ENCODE peak calls at places on chromosomes 5 and 9, in eight cellular contexts. One of them, this sample, is unnamed.

GRCh38 chr5:125244531-125244930 is 498.1 kb upstream of the ZNF608 start:
- DNase-seq in sigmoid colon: no peak
- DNase-seq in BE2C: no peak
- DNase-seq in epithelial cell of esophagus: no peak
- DNase-seq in SJCRH30: no peak
- DNase-seq in left ventricle myocardium inferior: no peak
- DNase-seq in GM06990: no peak
- DNase-seq in psoas muscle: no peak
- DNase-seq in this sample: no peak

GRCh38 chr5:139660916-139661814 is 13.0 kb downstream of the CXXC5 start:
- DNase-seq in sigmoid colon: peak; percentile 97
- DNase-seq in BE2C: peak; percentile 92
- DNase-seq in epithelial cell of esophagus: peak; percentile 96
- DNase-seq in SJCRH30: peak; percentile 91
- DNase-seq in left ventricle myocardium inferior: peak; percentile 82
- DNase-seq in GM06990: peak; percentile 81
- DNase-seq in psoas muscle: peak; percentile 94
- DNase-seq in this sample: peak; percentile 92

GRCh38 chr9:13351768-13352386 is 72.4 kb upstream of the MPDZ start:
- DNase-seq in sigmoid colon: no peak
- DNase-seq in BE2C: peak; percentile 19
- DNase-seq in epithelial cell of esophagus: peak; percentile 65
- DNase-seq in SJCRH30: peak; percentile 75
- DNase-seq in left ventricle myocardium inferior: no peak
- DNase-seq in GM06990: no peak
- DNase-seq in psoas muscle: no peak
- DNase-seq in this sample: no peak

GRCh38 chr5:150502847-150503246 is 5.1 kb upstream of the NDST1 start:
- DNase-seq in sigmoid colon: no peak
- DNase-seq in BE2C: no peak
- DNase-seq in epithelial cell of esophagus: no peak
- DNase-seq in SJCRH30: no peak
- DNase-seq in left ventricle myocardium inferior: no peak
- DNase-seq in GM06990: no peak
- DNase-seq in psoas muscle: no peak
- DNase-seq in this sample: no peak

GRCh38 chr5:115895821-115896220 is 54.1 kb downstream of the AP3S1 start:
- DNase-seq in sigmoid colon: no peak
- DNase-seq in BE2C: no peak
- DNase-seq in epithelial cell of esophagus: no peak
- DNase-seq in SJCRH30: no peak
- DNase-seq in left ventricle myocardium inferior: no peak
- DNase-seq in GM06990: no peak
- DNase-seq in psoas muscle: no peak
- DNase-seq in this sample: no peak

GRCh38 chr9:12775373-12775962 is 648 bp downstream of the LURAP1L start:
- DNase-seq in sigmoid colon: peak; percentile 67
- DNase-seq in BE2C: peak; percentile 38
- DNase-seq in epithelial cell of esophagus: no peak
- DNase-seq in SJCRH30: no peak
- DNase-seq in left ventricle myocardium inferior: peak; percentile 16
- DNase-seq in GM06990: no peak
- DNase-seq in psoas muscle: peak; percentile 13
- DNase-seq in this sample: peak; percentile 25

GRCh38 chr5:157069949-157070348 is 11.0 kb upstream of the HAVCR1 start:
- DNase-seq in sigmoid colon: no peak
- DNase-seq in BE2C: no peak
- DNase-seq in epithelial cell of esophagus: no peak
- DNase-seq in SJCRH30: no peak
- DNase-seq in left ventricle myocardium inferior: no peak
- DNase-seq in GM06990: no peak
- DNase-seq in psoas muscle: no peak
- DNase-seq in this sample: no peak

GRCh38 chr9:134192311-134192950 is 28.1 kb upstream of the RNU6ATAC start:
- DNase-seq in sigmoid colon: peak; percentile 48
- DNase-seq in BE2C: peak; percentile 2
- DNase-seq in epithelial cell of esophagus: no peak
- DNase-seq in SJCRH30: no peak
- DNase-seq in left ventricle myocardium inferior: no peak
- DNase-seq in GM06990: no peak
- DNase-seq in psoas muscle: peak; percentile 3
- DNase-seq in this sample: no peak

GRCh38 chr9:5449521-5450359 is 602 bp upstream of the CD274 start:
- DNase-seq in sigmoid colon: no peak
- DNase-seq in BE2C: no peak
- DNase-seq in epithelial cell of esophagus: peak; percentile 75
- DNase-seq in SJCRH30: no peak
- DNase-seq in left ventricle myocardium inferior: no peak
- DNase-seq in GM06990: no peak
- DNase-seq in psoas muscle: no peak
- DNase-seq in this sample: no peak

GRCh38 chr5:17425385-17426070 is 72.5 kb upstream of the TAF11L2 start:
- DNase-seq in sigmoid colon: no peak
- DNase-seq in BE2C: no peak
- DNase-seq in epithelial cell of esophagus: no peak
- DNase-seq in SJCRH30: no peak
- DNase-seq in left ventricle myocardium inferior: no peak
- DNase-seq in GM06990: no peak
- DNase-seq in psoas muscle: no peak
- DNase-seq in this sample: no peak

GRCh38 chr5:112109331-112109993 is 309.6 kb downstream of the EPB41L4A start:
- DNase-seq in sigmoid colon: peak; percentile 73
- DNase-seq in BE2C: peak; percentile 57
- DNase-seq in epithelial cell of esophagus: peak; percentile 98
- DNase-seq in SJCRH30: no peak
- DNase-seq in left ventricle myocardium inferior: no peak
- DNase-seq in GM06990: no peak
- DNase-seq in psoas muscle: peak; percentile 19
- DNase-seq in this sample: peak; percentile 15

GRCh38 chr5:88000877-88001276 is 267.8 kb downstream of the TMEM161B start:
- DNase-seq in sigmoid colon: no peak
- DNase-seq in BE2C: no peak
- DNase-seq in epithelial cell of esophagus: no peak
- DNase-seq in SJCRH30: no peak
- DNase-seq in left ventricle myocardium inferior: no peak
- DNase-seq in GM06990: no peak
- DNase-seq in psoas muscle: no peak
- DNase-seq in this sample: no peak

GRCh38 chr5:175494271-175495183 is 16.2 kb downstream of the SFXN1 start:
- DNase-seq in sigmoid colon: no peak
- DNase-seq in BE2C: no peak
- DNase-seq in epithelial cell of esophagus: peak; percentile 94
- DNase-seq in SJCRH30: no peak
- DNase-seq in left ventricle myocardium inferior: no peak
- DNase-seq in GM06990: no peak
- DNase-seq in psoas muscle: no peak
- DNase-seq in this sample: no peak

GRCh38 chr9:105651806-105652205 is 10.5 kb upstream of the TAL2 start:
- DNase-seq in sigmoid colon: no peak
- DNase-seq in BE2C: no peak
- DNase-seq in epithelial cell of esophagus: no peak
- DNase-seq in SJCRH30: no peak
- DNase-seq in left ventricle myocardium inferior: no peak
- DNase-seq in GM06990: no peak
- DNase-seq in psoas muscle: no peak
- DNase-seq in this sample: peak; percentile 95

GRCh38 chr9:37908698-37909186 is 4.8 kb upstream of the SLC25A51 start:
- DNase-seq in sigmoid colon: peak; percentile 35
- DNase-seq in BE2C: no peak
- DNase-seq in epithelial cell of esophagus: peak; percentile 75
- DNase-seq in SJCRH30: no peak
- DNase-seq in left ventricle myocardium inferior: no peak
- DNase-seq in GM06990: no peak
- DNase-seq in psoas muscle: no peak
- DNase-seq in this sample: no peak

GRCh38 chr5:148107608-148108007 is 43.8 kb downstream of the SPINK5 start:
- DNase-seq in sigmoid colon: no peak
- DNase-seq in BE2C: no peak
- DNase-seq in epithelial cell of esophagus: peak; percentile 61
- DNase-seq in SJCRH30: peak; percentile 8
- DNase-seq in left ventricle myocardium inferior: no peak
- DNase-seq in GM06990: no peak
- DNase-seq in psoas muscle: no peak
- DNase-seq in this sample: no peak

DNA sequence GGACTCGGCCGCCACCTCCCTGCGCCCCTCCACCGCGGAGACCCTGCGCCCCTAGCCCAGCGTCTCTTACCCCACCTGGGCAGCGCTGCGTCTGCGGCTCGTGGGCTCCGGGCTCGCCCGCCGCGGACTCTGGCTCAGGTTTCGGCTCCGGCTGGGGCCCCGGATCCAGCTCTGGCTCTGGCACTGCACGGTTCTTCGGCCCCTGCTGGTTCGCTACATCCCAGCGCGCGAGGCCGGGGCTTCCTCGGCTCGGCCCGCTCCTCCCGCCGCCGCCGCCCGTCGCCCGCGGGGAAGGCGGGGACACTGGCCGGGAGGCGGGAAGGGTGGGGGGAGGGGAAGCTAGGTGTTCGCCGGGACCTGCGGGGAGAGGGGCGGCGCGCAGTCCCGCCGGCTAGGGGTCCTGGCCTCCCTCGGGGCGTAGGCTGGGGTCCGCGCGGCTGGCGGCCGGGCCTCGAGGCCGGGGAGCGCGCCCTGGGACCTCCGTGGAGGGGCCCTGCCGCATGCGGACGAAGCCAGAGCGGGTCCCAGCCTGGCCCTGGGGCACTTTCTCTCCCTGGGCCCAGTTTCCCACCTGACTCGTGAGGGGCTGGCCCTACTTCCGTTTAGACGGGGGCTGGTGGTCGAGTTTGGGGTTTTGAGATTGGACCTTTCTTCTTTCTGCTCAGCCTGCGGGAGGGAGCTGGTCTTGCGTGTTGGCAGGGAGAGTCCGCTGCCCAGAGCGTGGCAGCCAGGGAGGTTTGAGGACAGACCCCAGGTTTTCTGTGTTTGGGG is 5.7 kb upstream of the PITX1 start:
- DNase-seq in sigmoid colon: no peak
- DNase-seq in BE2C: no peak
- DNase-seq in epithelial cell of esophagus: no peak
- DNase-seq in SJCRH30: no peak
- DNase-seq in left ventricle myocardium inferior: no peak
- DNase-seq in GM06990: no peak
- DNase-seq in psoas muscle: no peak
- DNase-seq in this sample: no peak
- H3K4me3 ChIP-seq in sigmoid colon: peak overlapping the region; percentile 20
- H3K4me3 ChIP-seq in BE2C: no peak overlapping the region
- H3K4me3 ChIP-seq in epithelial cell of esophagus: peak overlapping the region; percentile 39
- H3K4me3 ChIP-seq in SJCRH30: no peak overlapping the region
- H3K4me3 ChIP-seq in left ventricle myocardium inferior: peak overlapping the region; percentile 38
- H3K4me3 ChIP-seq in GM06990: no peak overlapping the region
- H3K4me3 ChIP-seq in psoas muscle: peak overlapping the region; percentile 65
- H3K4me3 ChIP-seq in this sample: peak overlapping the region; percentile 43

DNA sequence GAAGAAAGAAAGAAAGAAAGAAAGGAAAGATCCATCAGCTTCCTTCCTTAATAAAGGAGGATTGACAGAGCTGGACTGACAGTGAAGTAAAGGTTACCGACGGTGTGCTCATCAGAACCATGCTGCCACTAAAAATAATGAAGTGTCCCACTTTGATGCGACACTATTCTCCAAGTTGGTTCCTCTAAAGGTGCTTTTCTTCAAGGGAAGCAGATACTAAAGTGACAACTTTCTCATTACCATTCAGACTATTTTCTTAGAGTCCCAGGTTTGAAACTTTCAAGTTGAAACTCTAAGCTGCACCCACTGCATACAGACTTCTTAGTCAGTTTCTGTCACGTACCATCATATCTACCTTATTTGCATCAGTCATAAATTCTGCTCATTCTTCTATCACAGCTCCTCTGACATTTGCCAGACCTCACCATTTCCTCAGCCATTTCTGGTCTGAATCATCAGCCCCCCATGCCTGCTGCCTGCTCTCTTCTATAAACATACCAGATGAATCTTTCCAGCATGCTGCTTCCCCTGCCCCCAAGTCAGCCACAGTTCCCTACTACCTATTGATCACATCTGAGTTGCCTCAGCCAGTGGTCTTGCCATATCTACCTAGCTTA is 177.6 kb downstream of the DEPDC1B start:
- DNase-seq in sigmoid colon: no peak
- DNase-seq in BE2C: peak; percentile 46
- DNase-seq in epithelial cell of esophagus: no peak
- DNase-seq in SJCRH30: no peak
- DNase-seq in left ventricle myocardium inferior: no peak
- DNase-seq in GM06990: peak; percentile 51
- DNase-seq in psoas muscle: no peak
- DNase-seq in this sample: no peak
- H3K4me3 ChIP-seq in sigmoid colon: no peak overlapping the region
- H3K4me3 ChIP-seq in BE2C: no peak overlapping the region
- H3K4me3 ChIP-seq in epithelial cell of esophagus: no peak overlapping the region
- H3K4me3 ChIP-seq in SJCRH30: no peak overlapping the region
- H3K4me3 ChIP-seq in left ventricle myocardium inferior: no peak overlapping the region
- H3K4me3 ChIP-seq in GM06990: peak overlapping the region; percentile 57
- H3K4me3 ChIP-seq in psoas muscle: no peak overlapping the region
- H3K4me3 ChIP-seq in this sample: no peak overlapping the region

DNA sequence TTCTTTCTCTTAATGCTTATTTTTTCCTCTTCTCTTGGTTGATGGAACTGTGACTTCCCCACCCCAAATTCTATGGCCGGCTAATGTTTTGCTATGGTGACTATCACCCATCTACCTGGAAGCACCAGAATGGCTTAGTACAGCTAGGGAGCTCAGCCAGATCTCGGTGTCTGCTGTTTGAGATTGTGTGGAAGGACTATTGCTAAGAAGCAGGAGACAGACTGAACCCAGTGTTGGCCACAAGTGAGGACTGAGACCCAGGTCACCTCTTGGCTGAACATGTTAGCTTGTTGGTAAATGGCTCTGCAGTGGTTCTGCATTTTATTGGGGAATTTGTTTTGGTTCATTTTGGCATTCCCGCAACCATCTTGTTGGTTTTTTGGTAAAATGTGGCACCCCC is 2.7 kb downstream of the PRRC2B start:
- DNase-seq in sigmoid colon: no peak
- DNase-seq in BE2C: no peak
- DNase-seq in epithelial cell of esophagus: no peak
- DNase-seq in SJCRH30: no peak
- DNase-seq in left ventricle myocardium inferior: no peak
- DNase-seq in GM06990: no peak
- DNase-seq in psoas muscle: no peak
- DNase-seq in this sample: no peak
- H3K4me3 ChIP-seq in sigmoid colon: no peak overlapping the region
- H3K4me3 ChIP-seq in BE2C: peak overlapping the region; percentile 32
- H3K4me3 ChIP-seq in epithelial cell of esophagus: peak overlapping the region; percentile 36
- H3K4me3 ChIP-seq in SJCRH30: peak overlapping the region; percentile 10
- H3K4me3 ChIP-seq in left ventricle myocardium inferior: peak overlapping the region; percentile 83
- H3K4me3 ChIP-seq in GM06990: peak overlapping the region; percentile 4
- H3K4me3 ChIP-seq in psoas muscle: peak overlapping the region; percentile 76
- H3K4me3 ChIP-seq in this sample: no peak overlapping the region

GRCh38 chr5:91468643-91469422 is 85.7 kb upstream of the ARRDC3 start:
- DNase-seq in sigmoid colon: no peak
- DNase-seq in BE2C: peak; percentile 21
- DNase-seq in epithelial cell of esophagus: peak; percentile 9
- DNase-seq in SJCRH30: peak; percentile 10
- DNase-seq in left ventricle myocardium inferior: no peak
- DNase-seq in GM06990: no peak
- DNase-seq in psoas muscle: no peak
- DNase-seq in this sample: no peak

GRCh38 chr5:91464886-91465646 is 81.9 kb upstream of the ARRDC3 start:
- DNase-seq in sigmoid colon: no peak
- DNase-seq in BE2C: no peak
- DNase-seq in epithelial cell of esophagus: no peak
- DNase-seq in SJCRH30: no peak
- DNase-seq in left ventricle myocardium inferior: no peak
- DNase-seq in GM06990: no peak
- DNase-seq in psoas muscle: no peak
- DNase-seq in this sample: no peak

GRCh38 chr5:91474201-91474600 is 91.1 kb upstream of the ARRDC3 start:
- DNase-seq in sigmoid colon: no peak
- DNase-seq in BE2C: no peak
- DNase-seq in epithelial cell of esophagus: no peak
- DNase-seq in SJCRH30: no peak
- DNase-seq in left ventricle myocardium inferior: no peak
- DNase-seq in GM06990: no peak
- DNase-seq in psoas muscle: no peak
- DNase-seq in this sample: no peak

GRCh38 chr5:91469517-91470165 is 86.5 kb upstream of the ARRDC3 start:
- DNase-seq in sigmoid colon: no peak
- DNase-seq in BE2C: peak; percentile 42
- DNase-seq in epithelial cell of esophagus: no peak
- DNase-seq in SJCRH30: no peak
- DNase-seq in left ventricle myocardium inferior: no peak
- DNase-seq in GM06990: no peak
- DNase-seq in psoas muscle: no peak
- DNase-seq in this sample: no peak
- H3K4me3 ChIP-seq in sigmoid colon: no peak overlapping the region
- H3K4me3 ChIP-seq in BE2C: peak overlapping the region; percentile 60
- H3K4me3 ChIP-seq in epithelial cell of esophagus: no peak overlapping the region
- H3K4me3 ChIP-seq in SJCRH30: no peak overlapping the region
- H3K4me3 ChIP-seq in left ventricle myocardium inferior: no peak overlapping the region
- H3K4me3 ChIP-seq in GM06990: no peak overlapping the region
- H3K4me3 ChIP-seq in psoas muscle: no peak overlapping the region
- H3K4me3 ChIP-seq in this sample: no peak overlapping the region